ENCODE peak calls at places on chromosome 9, in six cellular contexts. X is left lung, W is choroid plexus epithelial cell, F is hepatocyte, U is bronchial epithelial cell, G is sigmoid colon. J is an unnamed sample.

GRCh38 chr9:128911529-128912035 is 9.2 kb upstream of the PHYHD1 start:
- DNase-seq in X (peak; percentile 63), W (no peak), F (no peak), U (peak; percentile 63), G (peak; percentile 83), J (peak; percentile 70)

GRCh38 chr9:129143461-129143927 is 32.3 kb downstream of the PTPA start:
- DNase-seq in X (peak; percentile 63), W (peak; percentile 91), F (peak; percentile 64), U (no peak), G (peak; percentile 86), J (peak; percentile 62)

GRCh38 chr9:110875275-110875674 is 163.0 kb downstream of the LPAR1 start:
- DNase-seq in X (peak; percentile 62), W (no peak), F (no peak), U (no peak), G (peak; percentile 73), J (no peak)

GRCh38 chr9:32882616-32883015 is 99.3 kb downstream of the TMEM215 start:
- DNase-seq in X (no peak), W (no peak), F (no peak), U (no peak), G (no peak), J (no peak)

GRCh38 chr9:14692918-14693861 is at the start of gene ZDHHC21:
- DNase-seq in X (peak; percentile 80), W (peak; percentile 48), F (peak; percentile 77), U (no peak), G (peak; percentile 83), J (peak; percentile 33)

GRCh38 chr9:19369107-19369506 is 10.9 kb downstream of the RPS6 start:
- DNase-seq in X (no peak), W (no peak), F (no peak), U (no peak), G (no peak), J (no peak)

GRCh38 chr9:100011062-100011681 is 87.6 kb downstream of the ERP44 start:
- DNase-seq in X (no peak), W (peak; percentile 85), F (peak; percentile 47), U (peak; percentile 45), G (no peak), J (peak; percentile 79)

GRCh38 chr9:37340961-37341360 is 81.5 kb upstream of the GRHPR start:
- DNase-seq in X (no peak), W (no peak), F (no peak), U (no peak), G (no peak), J (no peak)

GRCh38 chr9:27572566-27572917 is 739 bp downstream of the C9orf72 start:
- DNase-seq in X (no peak), W (peak; percentile 59), F (no peak), U (peak; percentile 78), G (peak; percentile 81), J (peak; percentile 68)

GRCh38 chr9:137017791-137018497 is 10.1 kb downstream of the ABCA2 start:
- DNase-seq in X (no peak), W (no peak), F (no peak), U (no peak), G (no peak), J (no peak)

GRCh38 chr9:120412425-120412951 is 167.5 kb downstream of the CDK5RAP2 start:
- DNase-seq in X (no peak), W (peak; percentile 58), F (peak; percentile 71), U (peak; percentile 54), G (no peak), J (peak; percentile 73)

GRCh38 chr9:98256632-98257218 is 1.3 kb upstream of the TBC1D2 start:
- DNase-seq in X (no peak), W (peak; percentile 31), F (no peak), U (no peak), G (no peak), J (no peak)

GRCh38 chr9:23341346-23341745 is 484.7 kb downstream of the ELAVL2 start:
- DNase-seq in X (no peak), W (no peak), F (no peak), U (no peak), G (no peak), J (no peak)

GRCh38 chr9:26129216-26129615 is 451.0 kb upstream of the TUSC1 start:
- DNase-seq in X (no peak), W (no peak), F (no peak), U (no peak), G (no peak), J (peak; percentile 89)

GRCh38 chr9:132108728-132109127 is 29.1 kb upstream of the MED27 start:
- DNase-seq in X (no peak), W (no peak), F (no peak), U (no peak), G (no peak), J (no peak)

GRCh38 chr9:136856078-136856474 is 3.9 kb downstream of the MAMDC4 start:
- DNase-seq in X (no peak), W (no peak), F (no peak), U (no peak), G (no peak), J (no peak)

GRCh38 chr9:129686736-129687135 is 21.3 kb downstream of the PRRX2 start:
- DNase-seq in X (no peak), W (no peak), F (no peak), U (no peak), G (no peak), J (no peak)

GRCh38 chr9:71685394-71685793 is 82.9 kb downstream of the CEMIP2 start:
- DNase-seq in X (no peak), W (no peak), F (no peak), U (peak; percentile 26), G (no peak), J (no peak)

GRCh38 chr9:21778300-21778699 is 24.1 kb upstream of the MTAP start:
- DNase-seq in X (no peak), W (peak; percentile 79), F (no peak), U (peak; percentile 74), G (no peak), J (peak; percentile 54)

GRCh38 chr9:27528886-27529315 is 713 bp downstream of the MOB3B start:
- DNase-seq in X (peak; percentile 74), W (peak; percentile 35), F (peak; percentile 83), U (peak; percentile 79), G (peak; percentile 87), J (no peak)

GRCh38 chr9:131844745-131845118 is 104.9 kb upstream of the RAPGEF1 start:
- DNase-seq in X (no peak), W (no peak), F (no peak), U (no peak), G (no peak), J (no peak)

GRCh38 chr9:129954868-129955550 is 88.0 kb downstream of the FNBP1 start:
- DNase-seq in X (no peak), W (peak; percentile 64), F (no peak), U (no peak), G (no peak), J (no peak)

GRCh38 chr9:128685636-128686489 is 3.2 kb upstream of the SET start:
- DNase-seq in X (no peak), W (no peak), F (peak; percentile 57), U (no peak), G (no peak), J (no peak)

DNA sequence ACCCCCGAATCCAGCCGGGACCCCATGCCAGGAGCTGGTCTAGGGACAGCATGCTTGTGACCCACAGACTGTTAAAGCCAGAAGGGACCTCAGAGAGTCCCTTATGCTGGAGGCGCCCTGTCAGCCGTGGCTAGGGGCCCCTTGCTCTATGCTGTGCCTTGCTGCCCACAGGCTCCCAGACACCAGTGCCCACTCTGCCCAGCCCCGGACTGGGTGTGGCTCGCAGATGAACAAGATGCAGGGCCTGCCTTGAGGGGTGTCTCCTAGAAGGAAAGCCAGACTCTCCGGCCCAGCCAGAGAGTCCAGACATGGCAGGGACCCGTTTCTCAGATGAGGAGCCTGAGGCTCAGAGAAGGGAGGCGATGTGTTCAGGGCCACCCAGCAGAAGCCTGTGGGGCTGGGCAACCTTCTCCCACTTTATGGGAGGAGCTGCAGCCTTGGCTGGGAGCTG is 85.7 kb downstream of the LMX1B start:
- DNase-seq in X (no peak), W (no peak), F (no peak), U (no peak), G (peak; percentile 52), J (no peak)
- H3K4me3 ChIP-seq in X (no peak overlapping the region), W (no peak overlapping the region), F (no peak overlapping the region), U (no peak overlapping the region), G (no peak overlapping the region), J (no peak overlapping the region)

DNA sequence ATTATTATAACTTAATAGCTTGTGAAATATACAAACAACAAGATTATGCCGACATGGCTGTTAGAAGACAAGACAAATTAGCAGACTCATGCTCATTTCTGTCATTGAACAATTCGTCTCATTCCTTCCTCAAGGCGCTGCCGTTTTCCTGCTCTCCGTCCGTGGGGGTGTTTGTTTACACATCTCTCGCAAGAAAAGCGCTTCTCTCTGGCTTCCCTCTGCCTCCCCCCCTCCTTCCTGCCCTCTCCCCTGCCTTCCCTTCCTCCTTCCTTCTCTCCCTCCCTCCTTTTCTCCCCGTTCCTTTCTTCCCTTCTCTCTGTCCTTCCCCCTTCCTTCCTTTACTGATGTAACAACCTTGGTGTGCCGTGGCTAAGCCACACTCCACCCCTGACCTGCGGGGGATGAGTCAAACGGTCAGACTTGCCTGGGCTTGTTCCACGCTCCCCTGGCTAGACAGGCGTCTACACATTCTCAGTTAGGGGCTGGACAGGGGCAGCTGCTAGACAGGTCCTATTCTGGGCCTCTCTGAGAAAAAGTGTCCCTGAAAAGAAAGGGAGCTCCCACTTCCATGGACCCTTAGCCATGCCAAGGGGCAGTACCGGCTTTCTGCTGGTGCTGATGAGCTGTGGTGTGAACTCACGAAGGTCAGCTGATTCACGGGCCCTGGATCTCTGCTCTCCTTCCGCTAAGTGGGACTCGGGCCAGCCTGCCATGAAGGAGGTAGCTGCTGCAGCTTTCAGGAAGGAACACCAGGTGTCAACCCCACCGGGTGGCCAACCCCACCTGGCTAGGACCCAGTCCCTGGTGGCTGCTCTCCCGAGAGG is 32.0 kb upstream of the SPTLC1 start:
- DNase-seq in X (peak; percentile 79), W (peak; percentile 95), F (peak; percentile 69), U (peak; percentile 87), G (peak; percentile 82), J (peak; percentile 93)
- TF ChIP-seq CTCF in X (no peak), W (peak; percentile 48), F (peak; percentile 24), U (no peak), G (no peak), J (peak; percentile 27)

DNA sequence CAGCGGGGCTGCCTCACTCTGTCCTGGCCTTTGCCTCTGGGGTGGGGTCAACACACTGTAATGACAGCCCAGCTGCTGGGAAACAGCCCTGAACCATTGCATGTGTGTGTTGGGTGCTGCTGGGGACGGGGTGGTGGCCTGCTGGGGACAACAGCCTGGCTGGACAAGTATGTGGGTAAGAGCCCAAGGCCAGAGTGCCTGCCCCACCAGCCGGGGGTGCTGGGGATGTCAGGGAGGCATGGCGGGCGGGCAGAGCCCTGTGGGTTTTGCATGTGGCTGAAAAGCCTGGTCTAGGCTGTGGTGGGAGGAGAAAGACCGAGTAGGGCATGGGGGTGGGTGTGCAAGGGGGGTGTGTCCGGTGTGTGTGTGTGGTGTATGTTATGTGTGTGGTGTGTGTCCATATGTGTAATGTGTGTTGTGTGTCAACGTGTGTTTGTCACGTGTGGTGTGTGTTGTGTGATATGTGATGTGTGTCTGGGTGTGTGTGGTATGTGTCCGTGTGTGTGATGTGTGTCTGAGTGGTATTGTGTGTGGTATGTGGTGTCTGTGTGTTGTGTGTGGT is 71.8 kb downstream of the KCNT1 start:
- DNase-seq in X (no peak), W (no peak), F (no peak), U (no peak), G (no peak), J (no peak)
- H3K4me3 ChIP-seq in X (no peak overlapping the region), W (no peak overlapping the region), F (no peak overlapping the region), U (no peak overlapping the region), G (no peak overlapping the region), J (no peak overlapping the region)

DNA sequence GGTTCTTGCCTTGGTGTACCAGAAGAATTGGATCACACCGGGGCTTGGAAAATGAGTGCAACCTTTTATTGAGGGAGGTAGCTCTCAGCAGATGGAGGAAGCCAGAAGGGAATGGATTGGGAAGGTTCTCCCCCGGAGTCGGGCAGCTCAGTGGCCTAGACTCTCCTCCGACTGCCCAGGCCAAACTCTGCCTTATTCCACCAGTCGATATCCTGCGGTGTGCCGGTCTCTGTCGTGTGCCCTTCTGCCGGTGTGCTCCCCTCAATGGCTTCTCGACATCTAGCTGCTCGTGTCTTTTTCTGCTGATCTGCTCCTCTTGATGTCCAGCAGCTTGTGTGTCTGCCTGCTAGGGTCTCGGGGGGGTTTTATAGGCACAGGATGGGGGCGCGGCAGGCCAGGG is 87.4 kb upstream of the CCL21 start:
- DNase-seq in X (no peak), W (no peak), F (no peak), U (no peak), G (no peak), J (no peak)
- TF ChIP-seq CTCF in X (no peak), W (no peak), F (no peak), U (no peak), G (no peak), J (no peak)

J was measured in fibroblast of mammary gland.